ENCODE peak calls at places on chromosomes 7 and 10, in nine cellular contexts. G, I, S, E, O, T, Z, Y and C are unnamed samples.

GRCh38 chr10:21449288-21449966 is 76.1 kb downstream of the SKIDA1 start:
- DNase-seq in G (no peak), I (peak; percentile 54), S (no peak), E (no peak), O (no peak), T (no peak), Z (no peak), Y (no peak), C (no peak)

GRCh38 chr10:109963439-109963838 is 40.1 kb upstream of the XPNPEP1 start:
- DNase-seq in G (no peak), I (no peak), S (no peak), E (peak; percentile 61), O (no peak), T (no peak), Z (no peak), Y (no peak), C (no peak)

GRCh38 chr10:118754132-118754555 is 626 bp downstream of the CACUL1 start:
- DNase-seq in G (peak; percentile 68), I (peak; percentile 68), S (no peak), E (no peak), O (peak; percentile 52), T (peak; percentile 42), Z (peak; percentile 65), Y (no peak), C (peak; percentile 86)

GRCh38 chr7:26664735-26665420 is 199.5 kb downstream of the SKAP2 start:
- DNase-seq in G (no peak), I (no peak), S (no peak), E (no peak), O (peak; percentile 44), T (no peak), Z (peak; percentile 21), Y (peak; percentile 85), C (no peak)

GRCh38 chr10:130500251-130501000 is 364.2 kb downstream of the GLRX3 start:
- DNase-seq in G (peak; percentile 26), I (no peak), S (no peak), E (no peak), O (no peak), T (no peak), Z (no peak), Y (no peak), C (peak; percentile 69)

GRCh38 chr7:30171753-30172447 is 37.1 kb downstream of the MTURN start:
- DNase-seq in G (no peak), I (no peak), S (no peak), E (no peak), O (peak; percentile 85), T (no peak), Z (no peak), Y (peak; percentile 21), C (no peak)

GRCh38 chr7:41911792-41912191 is 208.9 kb upstream of the INHBA start:
- DNase-seq in G (no peak), I (no peak), S (no peak), E (peak; percentile 64), O (peak; percentile 82), T (no peak), Z (no peak), Y (peak; percentile 68), C (no peak)

GRCh38 chr10:72679838-72680241 is 12.1 kb upstream of the MCU start:
- DNase-seq in G (no peak), I (no peak), S (no peak), E (no peak), O (no peak), T (no peak), Z (no peak), Y (no peak), C (no peak)

GRCh38 chr10:24449334-24449740 is 240.4 kb downstream of the KIAA1217 start:
- DNase-seq in G (no peak), I (peak; percentile 49), S (no peak), E (no peak), O (peak; percentile 44), T (no peak), Z (no peak), Y (peak; percentile 41), C (no peak)

GRCh38 chr10:9228770-9229169 is 1174.3 kb downstream of the GATA3 start:
- DNase-seq in G (no peak), I (no peak), S (no peak), E (no peak), O (peak; percentile 69), T (no peak), Z (no peak), Y (peak; percentile 14), C (no peak)

GRCh38 chr10:21292763-21293517 is 232.5 kb downstream of the SKIDA1 start:
- DNase-seq in G (peak; percentile 80), I (no peak), S (no peak), E (peak; percentile 96), O (peak; percentile 98), T (peak; percentile 36), Z (no peak), Y (peak; percentile 100), C (peak; percentile 90)

GRCh38 chr7:12458520-12459131 is 55.0 kb upstream of the VWDE start:
- DNase-seq in G (no peak), I (no peak), S (peak; percentile 72), E (no peak), O (peak; percentile 49), T (no peak), Z (no peak), Y (peak; percentile 38), C (no peak)

GRCh38 chr10:13722747-13723657 is 136.2 kb downstream of the PRPF18 start:
- DNase-seq in G (no peak), I (no peak), S (no peak), E (no peak), O (no peak), T (no peak), Z (no peak), Y (peak; percentile 57), C (no peak)

GRCh38 chr10:120813085-120813484 is 38.1 kb upstream of the WDR11 start:
- DNase-seq in G (no peak), I (no peak), S (no peak), E (no peak), O (no peak), T (no peak), Z (no peak), Y (no peak), C (no peak)

GRCh38 chr10:99470327-99470726 is 39.9 kb upstream of the GOT1 start:
- DNase-seq in G (no peak), I (no peak), S (no peak), E (no peak), O (no peak), T (no peak), Z (no peak), Y (no peak), C (no peak)

GRCh38 chr7:155752756-155753445 is 59.4 kb downstream of the SHH start:
- DNase-seq in G (no peak), I (peak; percentile 54), S (no peak), E (no peak), O (no peak), T (no peak), Z (no peak), Y (no peak), C (no peak)

GRCh38 chr10:12511651-12512050 is 162.3 kb downstream of the CAMK1D start:
- DNase-seq in G (no peak), I (no peak), S (no peak), E (no peak), O (no peak), T (no peak), Z (no peak), Y (no peak), C (peak; percentile 48)

GRCh38 chr10:126562209-126562680 is 108.2 kb downstream of the C10orf90 start:
- DNase-seq in G (no peak), I (no peak), S (no peak), E (no peak), O (no peak), T (no peak), Z (no peak), Y (no peak), C (no peak)

GRCh38 chr10:3761111-3761686 is 23.8 kb downstream of the KLF6 start:
- DNase-seq in G (no peak), I (peak; percentile 75), S (no peak), E (no peak), O (peak; percentile 36), T (no peak), Z (no peak), Y (peak; percentile 88), C (no peak)

GRCh38 chr10:70738425-70739121 is 46.6 kb downstream of the TBATA start:
- DNase-seq in G (no peak), I (no peak), S (no peak), E (no peak), O (no peak), T (no peak), Z (no peak), Y (no peak), C (no peak)

GRCh38 chr7:152411389-152411788 is 24.4 kb downstream of the KMT2C start:
- DNase-seq in G (no peak), I (no peak), S (no peak), E (no peak), O (no peak), T (no peak), Z (no peak), Y (no peak), C (no peak)